ENCODE peak calls at places on chromosomes 4 and X, in ten cellular contexts. P is skeletal muscle cell; Q is left ventricle myocardium inferior; I is tibial nerve; R is left lung; T is GM12865; F is kidney epithelial cell; N is CD8-positive, alpha-beta memory T cell; B is GM23248; U is tibial artery. V is an unnamed sample.

GRCh38 chr4:76892601-76893000 is 5.3 kb downstream of the SOWAHB start:
- DNase-seq in P (no peak), Q (no peak), I (no peak), R (no peak), T (no peak), F (peak), N (no peak), B (peak), U (no peak), V (no peak)

GRCh38 chr4:62676962-62677361 is 1476.8 kb downstream of the ADGRL3 start:
- DNase-seq in P (no peak), Q (no peak), I (no peak), R (no peak), T (no peak), F (no peak), N (no peak), B (no peak), U (no peak), V (no peak)

GRCh38 chr4:127997534-127998388 is 32.6 kb downstream of the ABHD18 start:
- DNase-seq in P (no peak), Q (no peak), I (no peak), R (no peak), T (peak), F (no peak), N (no peak), B (peak), U (no peak), V (peak)

GRCh38 chrX:69618803-69619202 is 2.9 kb downstream of the EDA start:
- DNase-seq in P (no peak), Q (no peak), I (no peak), R (no peak), T (peak), F (no peak), N (no peak), B (peak), U (no peak), V (peak)

GRCh38 chr4:1050486-1051213 is 39.2 kb downstream of the FGFRL1 start:
- DNase-seq in P (no peak), Q (peak), I (no peak), R (peak), T (no peak), F (no peak), N (no peak), B (no peak), U (peak), V (no peak)

GRCh38 chr4:4578981-4579380 is 37.1 kb upstream of the STX18 start:
- DNase-seq in P (no peak), Q (no peak), I (no peak), R (no peak), T (no peak), F (no peak), N (no peak), B (no peak), U (no peak), V (no peak)

GRCh38 chrX:119895843-119896326 is at the start of gene AKAP14:
- DNase-seq in P (no peak), Q (no peak), I (no peak), R (no peak), T (no peak), F (no peak), N (no peak), B (no peak), U (no peak), V (no peak)

GRCh38 chrX:148609766-148610698 is 109.6 kb downstream of the AFF2 start:
- DNase-seq in P (no peak), Q (no peak), I (no peak), R (no peak), T (peak), F (no peak), N (no peak), B (no peak), U (no peak), V (peak)

GRCh38 chrX:151151668-151152267 is 24.6 kb upstream of the GPR50 start:
- DNase-seq in P (peak), Q (no peak), I (no peak), R (no peak), T (peak), F (no peak), N (peak), B (peak), U (no peak), V (peak)

GRCh38 chrX:132119821-132120220 is 8.0 kb downstream of the FRMD7 start:
- DNase-seq in P (no peak), Q (no peak), I (no peak), R (no peak), T (no peak), F (no peak), N (no peak), B (no peak), U (no peak), V (no peak)

GRCh38 chrX:40156472-40157227 is 58.9 kb upstream of the BCOR start:
- DNase-seq in P (no peak), Q (no peak), I (no peak), R (no peak), T (no peak), F (no peak), N (no peak), B (no peak), U (no peak), V (no peak)

GRCh38 chr4:42655921-42656735 is 777 bp downstream of the ATP8A1 start:
- DNase-seq in P (no peak), Q (peak), I (no peak), R (peak), T (peak), F (no peak), N (peak), B (peak), U (peak), V (peak)

GRCh38 chrX:55489315-55490009 is at the start of gene USP51:
- DNase-seq in P (no peak), Q (peak), I (peak), R (peak), T (peak), F (no peak), N (peak), B (peak), U (peak), V (peak)

GRCh38 chrX:115949900-115950822 is 220.4 kb upstream of the AGTR2 start:
- DNase-seq in P (no peak), Q (no peak), I (no peak), R (no peak), T (no peak), F (no peak), N (no peak), B (no peak), U (no peak), V (peak)

GRCh38 chr4:30754021-30754420 is 33.9 kb downstream of the PCDH7 start:
- DNase-seq in P (peak), Q (no peak), I (no peak), R (no peak), T (no peak), F (peak), N (no peak), B (peak), U (no peak), V (no peak)

GRCh38 chr4:244471-244870 is 60.8 kb downstream of the ZNF732 start:
- DNase-seq in P (no peak), Q (no peak), I (no peak), R (no peak), T (peak), F (no peak), N (peak), B (peak), U (no peak), V (no peak)

GRCh38 chrX:71542411-71542810 is 9.5 kb downstream of the OGT start:
- DNase-seq in P (peak), Q (no peak), I (no peak), R (no peak), T (no peak), F (no peak), N (no peak), B (peak), U (no peak), V (no peak)

GRCh38 chrX:136781180-136781797 is 557 bp upstream of the ARHGEF6 start:
- DNase-seq in P (no peak), Q (peak), I (no peak), R (no peak), T (no peak), F (no peak), N (no peak), B (peak), U (no peak), V (no peak)

GRCh38 chr4:140025470-140025869 is 128.5 kb downstream of the MAML3 start:
- DNase-seq in P (no peak), Q (no peak), I (no peak), R (no peak), T (no peak), F (no peak), N (no peak), B (no peak), U (no peak), V (no peak)

GRCh38 chr4:185285632-185286393 is 76.4 kb downstream of the SNX25 start:
- DNase-seq in P (no peak), Q (no peak), I (no peak), R (no peak), T (no peak), F (no peak), N (no peak), B (no peak), U (no peak), V (no peak)

GRCh38 chr4:120948382-120948781 is 25.9 kb upstream of the PRDM5 start:
- DNase-seq in P (no peak), Q (no peak), I (no peak), R (no peak), T (no peak), F (no peak), N (no peak), B (no peak), U (no peak), V (no peak)

GRCh38 chr4:144709793-144710525 is 64.0 kb downstream of the HHIP start:
- DNase-seq in P (peak), Q (no peak), I (no peak), R (no peak), T (no peak), F (peak), N (no peak), B (peak), U (no peak), V (no peak)

GRCh38 chr4:47160095-47160494 is 128.7 kb downstream of the GABRB1 start:
- DNase-seq in P (no peak), Q (no peak), I (no peak), R (no peak), T (peak), F (no peak), N (no peak), B (no peak), U (no peak), V (no peak)

GRCh38 chr4:121307441-121308327 is 73.1 kb downstream of the QRFPR start:
- DNase-seq in P (peak), Q (no peak), I (no peak), R (no peak), T (peak), F (peak), N (peak), B (peak), U (no peak), V (peak)

GRCh38 chr4:37383579-37384229 is 139.2 kb downstream of the NWD2 start:
- DNase-seq in P (no peak), Q (no peak), I (no peak), R (no peak), T (peak), F (no peak), N (no peak), B (peak), U (no peak), V (no peak)

GRCh38 chrX:980572-981235 is 231.7 kb downstream of the CRLF2 start:
- DNase-seq in P (no peak), Q (no peak), I (no peak), R (peak), T (no peak), F (no peak), N (no peak), B (no peak), U (peak), V (no peak)

GRCh38 chrX:131081772-131082755 is 23.9 kb downstream of the ARHGAP36 start:
- DNase-seq in P (no peak), Q (no peak), I (no peak), R (no peak), T (no peak), F (no peak), N (no peak), B (no peak), U (no peak), V (no peak)

GRCh38 chr4:148495463-148495862 is 53.2 kb upstream of the NR3C2 start:
- DNase-seq in P (no peak), Q (no peak), I (no peak), R (no peak), T (no peak), F (no peak), N (no peak), B (no peak), U (no peak), V (no peak)

GRCh38 chr4:138301536-138301935 is 59.4 kb upstream of the SLC7A11 start:
- DNase-seq in P (no peak), Q (no peak), I (no peak), R (no peak), T (no peak), F (no peak), N (no peak), B (no peak), U (no peak), V (no peak)

GRCh38 chrX:18119856-18120255 is 100.8 kb downstream of the BEND2 start:
- DNase-seq in P (no peak), Q (no peak), I (no peak), R (no peak), T (no peak), F (no peak), N (no peak), B (no peak), U (no peak), V (no peak)

GRCh38 chrX:148310402-148311200 is 189.8 kb upstream of the AFF2 start:
- DNase-seq in P (no peak), Q (no peak), I (no peak), R (no peak), T (peak), F (no peak), N (peak), B (no peak), U (no peak), V (no peak)

GRCh38 chrX:82764521-82764920 is 743.6 kb upstream of the POU3F4 start:
- DNase-seq in P (no peak), Q (no peak), I (no peak), R (no peak), T (no peak), F (no peak), N (no peak), B (no peak), U (no peak), V (no peak)

DNA sequence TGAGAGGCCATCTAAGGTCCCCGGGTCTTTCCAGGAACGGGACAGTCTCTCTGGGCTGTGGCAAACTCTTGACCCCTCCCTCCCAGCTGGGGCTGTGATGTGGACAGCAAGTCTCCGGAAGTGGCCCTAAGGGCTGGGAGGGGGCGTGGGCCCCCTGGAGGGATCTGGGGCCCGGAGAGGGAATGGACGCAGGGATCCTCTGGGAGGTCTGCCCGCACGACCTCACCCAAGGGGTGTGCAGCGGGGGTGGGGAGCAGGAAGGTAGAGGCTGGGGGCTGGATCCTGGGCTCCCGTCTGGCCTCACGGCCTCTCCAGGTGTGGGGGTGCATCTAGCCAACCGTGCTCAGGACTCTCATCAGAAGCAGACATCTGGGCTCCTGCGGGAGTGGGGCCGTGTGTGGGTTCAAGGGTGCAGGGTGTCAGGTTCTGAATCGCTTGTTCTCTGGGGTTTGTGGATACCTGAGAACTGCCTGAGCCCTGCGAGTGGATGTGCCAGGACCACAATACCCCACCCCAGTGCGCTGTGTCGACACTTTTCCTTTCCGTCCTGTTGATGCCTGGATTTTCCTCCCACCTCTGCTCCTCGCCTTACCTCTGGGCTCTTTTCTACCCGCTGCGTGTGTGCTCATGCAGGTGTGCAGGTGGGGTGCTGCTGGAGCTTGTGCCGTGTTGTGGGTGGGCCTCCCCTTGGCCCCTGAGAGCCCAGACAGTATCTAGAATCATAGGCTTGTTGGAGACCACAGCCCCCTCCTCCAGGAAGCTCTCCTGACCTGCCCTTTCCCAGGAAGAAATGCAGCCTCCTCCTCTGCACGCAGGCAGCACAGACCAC is 917 bp downstream of the CPZ start:
- DNase-seq in P (no peak), Q (no peak), I (no peak), R (peak), T (no peak), F (no peak), N (no peak), B (peak), U (no peak), V (no peak)
- H3K4me3 ChIP-seq in P (peak), Q (no peak), I (no peak), R (peak), T (no peak), F (no peak), N (no peak), B (peak), U (no peak), V (no peak)

GRCh38 chr4:21726255-21726815 is 222.2 kb downstream of the KCNIP4 start:
- DNase-seq in P (no peak), Q (no peak), I (no peak), R (no peak), T (no peak), F (no peak), N (no peak), B (peak), U (no peak), V (no peak)
- H3K4me3 ChIP-seq in P (no peak), Q (no peak), I (no peak), R (no peak), T (no peak), F (no peak), N (no peak), B (no peak), U (no peak), V (no peak)

GRCh38 chr4:169032883-169033645 is 23.0 kb upstream of the CBR4 start:
- DNase-seq in P (no peak), Q (no peak), I (no peak), R (no peak), T (no peak), F (no peak), N (no peak), B (no peak), U (no peak), V (no peak)

GRCh38 chr4:169033660-169034059 is 23.6 kb upstream of the CBR4 start:
- DNase-seq in P (no peak), Q (no peak), I (no peak), R (no peak), T (peak), F (no peak), N (no peak), B (no peak), U (no peak), V (peak)

GRCh38 chr4:169039271-169039954 is 29.4 kb upstream of the CBR4 start:
- DNase-seq in P (no peak), Q (no peak), I (no peak), R (no peak), T (no peak), F (no peak), N (no peak), B (no peak), U (no peak), V (no peak)

GRCh38 chr4:169040559-169041261 is 30.7 kb upstream of the CBR4 start:
- DNase-seq in P (no peak), Q (no peak), I (no peak), R (no peak), T (no peak), F (no peak), N (no peak), B (no peak), U (no peak), V (no peak)

DNA sequence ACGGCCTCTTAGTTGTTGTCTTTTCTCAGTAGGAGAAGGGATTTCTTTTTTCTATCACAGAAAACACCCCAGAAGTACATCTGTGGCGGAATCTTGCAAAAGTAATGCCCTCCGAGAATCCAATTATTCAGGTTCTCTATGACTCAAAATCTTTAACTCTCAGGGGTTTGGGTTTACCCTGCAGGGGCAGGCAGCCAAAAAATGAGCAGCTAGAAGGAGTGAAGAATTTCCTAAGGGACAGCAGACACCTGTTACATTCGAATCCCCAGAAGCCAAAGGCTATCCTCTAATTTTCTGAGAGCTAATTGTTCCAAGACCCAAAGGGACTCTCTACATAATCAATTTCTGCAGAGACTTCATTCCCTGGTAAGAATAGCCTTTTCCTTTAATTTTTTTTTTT is 27.4 kb upstream of the CBR4 start:
- DNase-seq in P (no peak), Q (no peak), I (no peak), R (no peak), T (no peak), F (no peak), N (no peak), B (no peak), U (no peak), V (no peak)
- H3K4me3 ChIP-seq in P (no peak), Q (no peak), I (no peak), R (no peak), T (no peak), F (no peak), N (no peak), B (no peak), U (no peak), V (no peak)

GRCh38 chr4:152545088-152545487 is 9.2 kb upstream of the FBXW7 start:
- DNase-seq in P (no peak), Q (no peak), I (no peak), R (no peak), T (no peak), F (no peak), N (no peak), B (no peak), U (no peak), V (no peak)

GRCh38 chr4:152539556-152540292 is 3.8 kb upstream of the FBXW7 start:
- DNase-seq in P (no peak), Q (no peak), I (no peak), R (no peak), T (no peak), F (no peak), N (no peak), B (no peak), U (no peak), V (no peak)

GRCh38 chr4:152540293-152540674 is 4.4 kb upstream of the FBXW7 start:
- DNase-seq in P (no peak), Q (no peak), I (no peak), R (no peak), T (peak), F (no peak), N (no peak), B (no peak), U (no peak), V (peak)

GRCh38 chr4:152537881-152538280 is 2.0 kb upstream of the FBXW7 start:
- DNase-seq in P (no peak), Q (no peak), I (no peak), R (no peak), T (no peak), F (no peak), N (no peak), B (no peak), U (no peak), V (no peak)

GRCh38 chr4:152540941-152541340 is 5.0 kb upstream of the FBXW7 start:
- DNase-seq in P (no peak), Q (no peak), I (no peak), R (no peak), T (no peak), F (no peak), N (no peak), B (no peak), U (no peak), V (no peak)
- H3K4me3 ChIP-seq in P (no peak), Q (no peak), I (no peak), R (no peak), T (no peak), F (no peak), N (no peak), B (no peak), U (no peak), V (no peak)

V was measured in GM06990.